ENCODE peak calls at places on chromosomes 3 and 15, in eight cellular contexts. C, A, R, J, X, S, Y and H are unnamed samples.

GRCh38 chr3:124951511-124952390 is 17.2 kb upstream of the MUC13 start:
- DNase-seq in J (no peak), R (peak; percentile 93), A (peak; percentile 66), S (peak; percentile 50), Y (no peak), X (no peak), C (no peak), H (peak; percentile 65)

GRCh38 chr3:64852738-64853137 is 164.9 kb upstream of the ADAMTS9 start:
- DNase-seq in Y (no peak), C (no peak), J (no peak), S (no peak), R (no peak), X (no peak), A (no peak), H (no peak)

GRCh38 chr3:78791745-78792144 is 976.1 kb downstream of the ROBO1 start:
- DNase-seq in A (no peak), C (no peak), S (no peak), R (no peak), X (no peak), Y (no peak), J (no peak), H (no peak)

GRCh38 chr3:159458010-159458409 is 530.6 kb upstream of the IL12A start:
- DNase-seq in A (peak; percentile 99), C (peak; percentile 58), J (no peak), Y (peak; percentile 80), X (no peak), R (peak; percentile 97), S (peak; percentile 94), H (peak; percentile 89)

GRCh38 chr3:126535636-126536035 is 11.7 kb downstream of the CHST13 start:
- DNase-seq in S (no peak), A (no peak), C (no peak), R (no peak), Y (no peak), X (no peak), J (no peak), H (no peak)

GRCh38 chr3:146537603-146538002 is 6.8 kb downstream of the PLSCR1 start:
- DNase-seq in R (no peak), J (no peak), C (no peak), A (peak; percentile 16), Y (peak; percentile 43), X (no peak), S (no peak), H (no peak)

GRCh38 chr15:60859996-60860494 is 369.1 kb downstream of the RORA start:
- DNase-seq in S (peak; percentile 37), X (no peak), Y (no peak), R (peak; percentile 91), A (peak; percentile 72), C (no peak), J (no peak), H (no peak)

GRCh38 chr15:58742424-58743160 is 6.9 kb downstream of the ADAM10 start:
- DNase-seq in C (peak; percentile 83), A (peak; percentile 84), S (peak; percentile 28), X (no peak), Y (no peak), R (peak; percentile 92), J (no peak), H (peak; percentile 71)

GRCh38 chr15:64163662-64164362 is 990 bp upstream of the PPIB start:
- DNase-seq in X (no peak), A (peak; percentile 17), R (no peak), J (peak; percentile 79), S (no peak), Y (peak; percentile 63), C (no peak), H (peak; percentile 24)

GRCh38 chr3:61080737-61081445 is 170.4 kb downstream of the FHIT start:
- DNase-seq in Y (peak; percentile 18), R (no peak), C (no peak), A (no peak), S (no peak), X (no peak), J (no peak), H (no peak)

GRCh38 chr3:160538906-160539305 is 26.5 kb downstream of the KPNA4 start:
- DNase-seq in Y (no peak), J (no peak), S (no peak), C (no peak), A (no peak), X (no peak), R (no peak), H (no peak)

GRCh38 chr3:27133062-27133461 is 236.1 kb downstream of the NEK10 start:
- DNase-seq in A (no peak), S (no peak), X (no peak), C (no peak), R (no peak), Y (no peak), J (no peak), H (peak; percentile 21)

GRCh38 chr3:10242182-10243065 is 5.8 kb upstream of the TATDN2 start:
- DNase-seq in S (no peak), J (peak; percentile 95), X (peak; percentile 36), Y (no peak), C (no peak), R (peak; percentile 54), A (peak; percentile 86), H (no peak)

GRCh38 chr15:95919460-95919859 is 411.0 kb upstream of the NR2F2 start:
- DNase-seq in S (no peak), A (peak; percentile 19), Y (no peak), J (no peak), X (no peak), R (peak; percentile 51), C (no peak), H (peak; percentile 7)

GRCh38 chr15:33068007-33068441 is 126.5 kb downstream of the FMN1 start:
- DNase-seq in Y (peak; percentile 79), X (peak; percentile 41), A (no peak), C (no peak), J (peak; percentile 52), S (peak; percentile 75), R (no peak), H (no peak)

GRCh38 chr3:175274056-175274455 is 414.9 kb downstream of the NAALADL2 start:
- DNase-seq in C (no peak), S (no peak), Y (no peak), R (no peak), J (no peak), X (no peak), A (no peak), H (no peak)

GRCh38 chr3:171162986-171163723 is 136.6 kb upstream of the SLC2A2 start:
- DNase-seq in C (no peak), X (no peak), R (no peak), A (no peak), Y (peak; percentile 61), S (no peak), J (peak; percentile 63), H (no peak)

GRCh38 chr3:66858656-66859381 is 139.3 kb upstream of the KBTBD8 start:
- DNase-seq in X (no peak), S (no peak), R (no peak), A (no peak), C (no peak), J (peak; percentile 10), Y (peak; percentile 73), H (no peak)

GRCh38 chr3:119955972-119956371 is 138.3 kb downstream of the GSK3B start:
- DNase-seq in R (no peak), J (no peak), Y (no peak), A (no peak), X (no peak), S (no peak), C (no peak), H (no peak)

DNA sequence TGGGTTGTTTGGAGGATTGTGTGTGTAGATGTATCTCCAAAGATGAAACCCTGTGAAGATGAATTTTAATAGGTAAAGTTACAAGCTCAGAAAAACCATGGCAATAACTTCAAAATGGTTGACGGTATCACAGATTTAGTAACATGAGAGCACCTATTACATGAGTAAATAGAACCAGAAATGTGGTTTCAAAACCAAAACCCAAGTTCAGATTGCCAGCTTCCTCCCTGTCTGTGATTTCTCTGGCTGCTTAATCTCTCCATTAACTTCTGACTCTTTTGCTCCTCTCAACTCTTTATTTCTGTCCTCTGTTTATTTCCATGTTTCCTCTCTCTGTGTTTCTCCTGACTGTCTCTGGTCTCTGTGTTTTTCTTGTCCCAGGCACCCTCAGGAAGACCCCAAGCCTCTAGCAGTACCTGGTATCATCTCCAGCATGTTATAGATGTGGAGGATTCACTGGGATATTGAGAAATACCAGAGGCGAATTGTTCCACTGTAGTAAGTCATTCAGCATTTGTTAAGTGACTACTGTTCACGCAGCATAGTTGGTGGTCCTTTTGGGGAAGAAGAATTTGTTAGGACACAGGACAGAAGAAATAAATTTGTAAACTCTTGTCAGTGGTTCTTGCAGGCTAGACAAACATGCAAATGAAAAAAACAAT is 138.8 kb downstream of the BBX start:
- DNase-seq in Y (no peak), J (no peak), C (no peak), X (no peak), R (no peak), S (no peak), A (peak; percentile 52), H (peak; percentile 35)
- H3K4me3 ChIP-seq in Y (no peak overlapping the region), J (no peak overlapping the region), C (no peak overlapping the region), X (peak overlapping the region; percentile 8), R (peak overlapping the region; percentile 30), S (peak overlapping the region; percentile 23), A (peak overlapping the region; percentile 46), H (peak overlapping the region; percentile 26)

GRCh38 chr3:151147299-151147698 is 55.7 kb downstream of the GPR171 start:
- DNase-seq in Y (no peak), R (no peak), S (no peak), J (no peak), X (no peak), C (no peak), A (no peak), H (no peak)

GRCh38 chr3:151146731-151147091 is 56.3 kb downstream of the GPR171 start:
- DNase-seq in X (no peak), C (no peak), S (no peak), R (no peak), A (no peak), J (no peak), Y (no peak), H (no peak)

GRCh38 chr3:151145713-151146070 is 57.3 kb downstream of the GPR171 start:
- DNase-seq in Y (no peak), X (no peak), R (no peak), S (no peak), A (no peak), C (no peak), J (no peak), H (no peak)

GRCh38 chr3:151144756-151145155 is 58.3 kb downstream of the GPR171 start:
- DNase-seq in J (no peak), R (no peak), S (no peak), C (no peak), X (no peak), A (no peak), Y (no peak), H (no peak)

GRCh38 chr3:151146071-151146730 is 56.8 kb downstream of the GPR171 start:
- DNase-seq in S (peak; percentile 52), X (peak; percentile 69), J (peak; percentile 89), R (peak; percentile 69), Y (peak; percentile 92), C (peak; percentile 65), A (peak; percentile 57), H (peak; percentile 82)
- H3K4me3 ChIP-seq in S (peak overlapping the region; percentile 46), X (peak overlapping the region; percentile 17), J (peak overlapping the region; percentile 42), R (no peak overlapping the region), Y (no peak overlapping the region), C (no peak overlapping the region), A (no peak overlapping the region), H (peak overlapping the region; percentile 6)

GRCh38 chr15:66405007-66405406 is 18.3 kb downstream of the MAP2K1 start:
- DNase-seq in Y (no peak), S (no peak), X (no peak), A (peak; percentile 14), J (no peak), R (peak; percentile 13), C (no peak), H (peak; percentile 22)
- H3K4me3 ChIP-seq in Y (no peak overlapping the region), S (no peak overlapping the region), X (no peak overlapping the region), A (no peak overlapping the region), J (no peak overlapping the region), R (no peak overlapping the region), C (no peak overlapping the region), H (no peak overlapping the region)

GRCh38 chr3:128576290-128576689 is 74.3 kb downstream of the RPN1 start:
- DNase-seq in C (no peak), X (no peak), S (no peak), J (no peak), A (no peak), Y (no peak), R (no peak), H (no peak)
- H3K4me3 ChIP-seq in C (no peak overlapping the region), X (no peak overlapping the region), S (no peak overlapping the region), J (no peak overlapping the region), A (no peak overlapping the region), Y (no peak overlapping the region), R (no peak overlapping the region), H (no peak overlapping the region)